ENCODE peak calls at places on chromosome 16, in nine cellular contexts. W is SJSA1; S is hepatocyte; V is body of pancreas; F is stomach; D is CD4-positive, alpha-beta memory T cell; H is cardiac muscle cell; N is heart left ventricle; I is esophagus squamous epithelium. C is an unnamed sample.

GRCh38 chr16:66524601-66525164 is 25.2 kb downstream of the TK2 start:
- DNase-seq in W (peak), I (no peak), V (peak), H (no peak), S (no peak), D (no peak), N (no peak), F (no peak), C (peak)

GRCh38 chr16:50902457-50902856 is 160.6 kb downstream of the CYLD start:
- DNase-seq in F (no peak), H (no peak), N (no peak), W (no peak), I (no peak), S (no peak), V (no peak), D (no peak), C (no peak)

GRCh38 chr16:67530013-67530939 is 1.6 kb downstream of the RIPOR1 start:
- DNase-seq in W (peak), S (peak), I (no peak), F (peak), D (peak), V (peak), H (peak), N (peak), C (peak)

GRCh38 chr16:60304725-60305124 is 1570.6 kb upstream of the GOT2 start:
- DNase-seq in W (no peak), S (no peak), N (no peak), H (no peak), V (no peak), I (no peak), D (no peak), F (no peak), C (no peak)

GRCh38 chr16:55495616-55496289 is 13.1 kb upstream of the LPCAT2 start:
- DNase-seq in D (no peak), H (peak), I (no peak), F (no peak), V (no peak), W (no peak), N (no peak), S (no peak), C (peak)

GRCh38 chr16:89491238-89491869 is 993 bp upstream of the ANKRD11 start:
- DNase-seq in N (no peak), H (peak), F (no peak), V (no peak), S (no peak), W (no peak), I (no peak), D (no peak), C (no peak)

GRCh38 chr16:85424260-85425060 is 188.7 kb upstream of the GSE1 start:
- DNase-seq in I (no peak), V (peak), F (peak), W (peak), S (no peak), N (peak), H (no peak), D (no peak), C (no peak)

GRCh38 chr16:70250748-70251650 is 741 bp downstream of the EXOSC6 start:
- DNase-seq in D (no peak), H (peak), I (no peak), V (peak), N (no peak), F (peak), W (no peak), S (peak), C (no peak)

GRCh38 chr16:58882292-58882691 is 148.2 kb upstream of the GOT2 start:
- DNase-seq in F (no peak), S (no peak), D (no peak), H (no peak), I (no peak), W (no peak), N (no peak), V (peak), C (no peak)

GRCh38 chr16:53530046-53530445 is 27.0 kb upstream of the AKTIP start:
- DNase-seq in F (no peak), I (no peak), S (no peak), H (no peak), W (no peak), V (no peak), N (no peak), D (no peak), C (no peak)

GRCh38 chr16:405548-406506 is 4.1 kb downstream of the DECR2 start:
- DNase-seq in S (peak), H (no peak), D (no peak), N (no peak), I (no peak), V (no peak), W (no peak), F (no peak), C (no peak)

GRCh38 chr16:72785886-72786285 is 262.0 kb downstream of the ZFHX3 start:
- DNase-seq in N (no peak), I (no peak), D (no peak), V (no peak), W (no peak), S (no peak), F (no peak), H (peak), C (no peak)
- H3K27ac ChIP-seq in N (no peak), I (no peak), D (no peak), V (no peak), W (no peak), S (no peak), F (no peak), H (no peak), C (no peak)

GRCh38 chr16:80300456-80300855 is 240.3 kb upstream of the DYNLRB2 start:
- DNase-seq in D (no peak), F (no peak), I (no peak), H (no peak), N (no peak), W (peak), S (no peak), V (no peak), C (no peak)
- H3K27ac ChIP-seq in D (no peak), F (no peak), I (no peak), H (no peak), N (no peak), W (peak), S (no peak), V (peak), C (no peak)

GRCh38 chr16:9097266-9098219 is 6.1 kb downstream of the HAPSTR1 start:
- DNase-seq in V (no peak), I (no peak), S (no peak), F (no peak), H (no peak), D (no peak), N (no peak), W (no peak), C (peak)

GRCh38 chr16:9096416-9096952 is 5.0 kb downstream of the HAPSTR1 start:
- DNase-seq in H (no peak), V (no peak), W (no peak), S (no peak), I (no peak), N (no peak), F (no peak), D (no peak), C (peak)

GRCh38 chr16:9095998-9096397 is 4.6 kb downstream of the HAPSTR1 start:
- DNase-seq in V (no peak), F (no peak), H (no peak), I (no peak), N (no peak), D (no peak), S (no peak), W (no peak), C (no peak)

GRCh38 chr16:9098377-9099090 is 7.1 kb downstream of the HAPSTR1 start:
- DNase-seq in F (no peak), S (no peak), D (no peak), H (no peak), V (no peak), I (no peak), N (no peak), W (no peak), C (peak)

GRCh38 chr16:9099131-9099625 is 7.7 kb downstream of the HAPSTR1 start:
- DNase-seq in H (no peak), I (no peak), W (no peak), F (peak), V (no peak), S (no peak), N (no peak), D (no peak), C (peak)
- H3K27ac ChIP-seq in H (peak), I (peak), W (no peak), F (peak), V (peak), S (peak), N (peak), D (no peak), C (no peak)

DNA sequence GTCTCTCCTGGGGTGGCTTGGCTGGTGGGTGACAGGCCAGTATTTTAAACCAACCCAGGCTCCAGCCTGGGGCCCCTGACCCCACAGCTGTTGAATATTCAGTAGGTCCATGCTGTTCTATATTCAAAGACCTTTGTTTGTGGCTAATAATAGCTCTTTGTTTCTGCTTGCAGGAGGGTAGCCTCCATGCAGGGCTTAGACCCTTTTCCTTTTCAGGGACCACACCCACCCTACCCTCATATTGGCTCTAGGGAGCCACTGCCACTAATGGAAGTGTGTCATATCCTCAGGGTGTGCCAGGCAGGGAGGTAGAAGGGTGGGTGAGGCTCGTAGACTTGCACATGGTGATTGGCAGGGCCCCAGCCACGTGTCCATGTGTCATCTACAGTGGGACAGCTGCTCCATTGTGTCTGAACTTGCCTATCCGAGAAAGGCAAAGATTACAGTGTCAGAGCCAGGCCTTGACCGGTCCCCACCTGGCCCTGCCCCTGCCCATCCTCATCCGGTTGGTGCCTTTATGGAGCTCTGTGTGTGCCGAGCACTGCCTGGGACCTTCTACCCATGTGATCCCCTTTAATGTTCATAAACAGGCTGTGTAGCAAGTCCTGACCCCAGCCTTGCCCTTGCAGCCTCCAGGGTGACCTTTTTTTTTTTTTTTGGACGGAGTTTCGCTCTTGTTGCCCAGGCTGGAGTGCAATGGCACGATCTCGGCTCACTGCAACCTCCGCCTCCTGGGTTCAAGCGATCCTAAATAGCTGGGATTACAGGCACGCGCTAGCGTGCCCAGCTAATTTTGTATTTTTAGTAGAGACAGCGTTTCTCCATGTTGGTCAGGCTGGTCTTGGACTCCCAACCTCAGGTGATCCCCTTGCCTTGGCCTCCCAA is 22.1 kb downstream of the TMC7 start:
- DNase-seq in D (no peak), H (no peak), V (peak), S (no peak), W (peak), F (peak), N (peak), I (peak), C (no peak)
- H3K27ac ChIP-seq in D (no peak), H (no peak), V (no peak), S (no peak), W (no peak), F (no peak), N (peak), I (peak), C (peak)

GRCh38 chr16:27367463-27368357 is 34.3 kb upstream of the IL21R start:
- DNase-seq in V (peak), S (peak), F (peak), I (peak), W (peak), H (peak), N (peak), D (peak), C (peak)

GRCh38 chr16:27366687-27367462 is 35.1 kb upstream of the IL21R start:
- DNase-seq in H (peak), N (no peak), V (no peak), I (no peak), W (no peak), F (no peak), D (no peak), S (no peak), C (no peak)

GRCh38 chr16:27370318-27370717 is 31.7 kb upstream of the IL21R start:
- DNase-seq in N (no peak), W (no peak), V (peak), F (no peak), H (no peak), I (no peak), S (no peak), D (no peak), C (no peak)

GRCh38 chr16:27369806-27370205 is 32.2 kb upstream of the IL21R start:
- DNase-seq in I (no peak), N (no peak), F (no peak), V (no peak), S (no peak), W (no peak), D (no peak), H (no peak), C (no peak)

DNA sequence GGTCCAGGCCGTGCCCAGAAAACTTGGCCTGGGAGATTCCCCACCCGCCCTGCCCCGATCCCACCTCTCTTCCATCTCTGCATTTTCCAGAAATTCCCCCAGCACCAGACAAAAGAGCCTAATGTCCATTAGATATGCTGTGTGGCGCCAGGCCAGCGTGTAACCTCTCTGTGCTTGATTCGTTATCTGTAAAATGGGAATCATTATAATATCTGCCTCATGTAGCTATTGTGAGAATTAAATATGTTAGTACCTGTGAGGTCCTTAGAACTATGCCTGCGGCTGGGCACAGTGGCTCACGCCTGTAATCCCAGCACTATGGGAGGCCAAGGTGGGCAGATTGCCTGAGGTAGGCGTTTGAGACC is 33.6 kb upstream of the IL21R start:
- DNase-seq in I (no peak), F (no peak), N (no peak), W (no peak), S (no peak), D (no peak), H (no peak), V (no peak), C (no peak)
- H3K27ac ChIP-seq in I (no peak), F (peak), N (no peak), W (no peak), S (no peak), D (peak), H (no peak), V (no peak), C (no peak)

GRCh38 chr16:57165483-57165882 is 20.4 kb downstream of the PSME3IP1 start:
- DNase-seq in W (no peak), D (no peak), V (no peak), H (no peak), N (no peak), F (no peak), I (no peak), S (no peak), C (no peak)
- H3K27ac ChIP-seq in W (no peak), D (no peak), V (peak), H (no peak), N (no peak), F (no peak), I (no peak), S (no peak), C (no peak)

GRCh38 chr16:86443508-86444130 is 66.7 kb upstream of the FOXF1 start:
- DNase-seq in S (no peak), I (no peak), N (no peak), F (no peak), V (no peak), H (no peak), W (no peak), D (no peak), C (no peak)
- H3K27ac ChIP-seq in S (peak), I (peak), N (no peak), F (peak), V (no peak), H (no peak), W (no peak), D (no peak), C (no peak)

GRCh38 chr16:7508656-7509055 is 176.0 kb downstream of the RBFOX1 start:
- DNase-seq in N (no peak), D (no peak), I (no peak), F (no peak), W (no peak), H (no peak), V (no peak), S (no peak), C (no peak)

GRCh38 chr16:7506363-7506762 is 173.7 kb downstream of the RBFOX1 start:
- DNase-seq in I (no peak), V (no peak), F (no peak), D (no peak), N (no peak), W (no peak), S (no peak), H (no peak), C (no peak)

GRCh38 chr16:7503688-7504087 is 171.0 kb downstream of the RBFOX1 start:
- DNase-seq in N (no peak), I (no peak), W (no peak), V (no peak), H (no peak), S (no peak), D (no peak), F (no peak), C (no peak)

GRCh38 chr16:7504844-7505243 is 172.2 kb downstream of the RBFOX1 start:
- DNase-seq in S (no peak), W (no peak), N (no peak), I (no peak), F (no peak), V (no peak), D (no peak), H (no peak), C (no peak)

DNA sequence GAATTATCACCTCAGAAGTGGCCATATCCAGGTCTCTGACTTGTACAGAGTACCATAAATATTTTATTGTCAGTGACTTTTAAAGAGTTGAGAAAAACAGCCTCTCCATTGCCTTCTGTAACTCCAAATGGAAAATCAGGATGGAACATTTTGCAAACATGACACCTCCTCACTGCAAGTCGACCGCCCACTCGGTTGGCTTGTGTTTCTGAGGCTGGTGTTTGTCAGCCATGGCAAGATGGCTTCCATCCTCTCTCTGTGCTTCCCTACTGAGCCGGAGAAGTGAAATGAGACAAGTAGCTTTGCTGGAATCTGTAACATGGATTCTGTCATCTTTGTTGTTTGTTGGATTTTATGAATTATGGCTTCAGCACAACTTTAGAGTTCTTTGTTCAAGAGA is 172.8 kb downstream of the RBFOX1 start:
- DNase-seq in I (no peak), V (no peak), D (no peak), S (no peak), W (no peak), F (no peak), H (no peak), N (no peak), C (no peak)
- H3K27ac ChIP-seq in I (no peak), V (no peak), D (no peak), S (no peak), W (no peak), F (no peak), H (no peak), N (no peak), C (no peak)

DNA sequence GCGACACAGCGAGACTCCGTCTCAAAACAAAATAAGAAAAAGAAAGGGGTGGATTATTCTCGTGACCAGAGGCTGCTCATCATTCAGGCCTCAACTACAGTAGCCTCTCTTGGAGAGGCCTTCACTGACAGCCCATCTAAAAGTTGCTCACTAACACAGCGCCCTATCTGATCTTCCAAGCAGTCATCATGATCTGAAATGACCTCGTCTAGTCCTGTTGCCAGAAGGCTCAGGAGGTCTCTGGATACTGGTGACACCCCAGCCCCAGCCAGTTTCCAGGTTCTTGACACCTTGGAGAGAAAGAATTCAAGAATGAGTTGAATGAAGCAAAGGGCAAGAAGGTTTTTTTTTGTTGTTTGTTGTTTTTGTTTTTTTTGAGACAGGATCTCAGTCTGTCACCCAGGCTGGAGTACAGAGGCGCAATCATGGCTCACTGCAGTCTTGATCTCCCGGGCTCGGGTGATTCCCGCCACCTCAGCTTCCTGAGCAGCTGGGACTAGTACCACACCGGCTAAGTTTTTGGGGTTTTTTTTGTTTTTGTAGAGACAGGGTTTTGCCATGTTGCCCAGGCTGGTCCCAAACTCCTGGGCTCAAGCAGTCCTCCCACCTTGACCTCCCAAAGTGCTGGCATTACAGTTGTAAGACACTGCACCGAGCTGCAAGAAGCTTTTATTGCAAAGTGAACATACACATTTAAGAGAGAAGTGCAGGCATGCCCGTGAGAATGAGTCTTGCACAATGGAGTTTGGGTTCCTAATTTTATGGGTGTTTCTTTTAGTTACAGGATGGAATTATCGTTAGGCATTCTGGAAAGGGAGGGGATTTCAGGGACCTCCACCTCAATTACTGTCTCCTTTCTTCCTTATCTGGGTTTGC is 2.7 kb upstream of the ZC3H7A start:
- DNase-seq in I (no peak), N (no peak), F (no peak), W (no peak), D (peak), S (no peak), V (no peak), H (no peak), C (no peak)
- H3K27ac ChIP-seq in I (peak), N (peak), F (peak), W (peak), D (no peak), S (no peak), V (no peak), H (peak), C (no peak)

C was measured in lung.